ENCODE peak calls at places on chromosomes 11 and 22, in eight cellular contexts. V is ovary; J is PC-3; U is PC-9; H is colonic mucosa; P is gastrocnemius medialis; F is naive thymus-derived CD4-positive, alpha-beta T cell; G is mammary epithelial cell. O is an unnamed sample. For H3K4me1, the result is how much of the 10 kb centered on the place peaks cover.

GRCh38 chr11:31711137-31711536 is 100.0 kb downstream of the PAX6 start:
- DNase-seq in V (no peak), J (peak), U (no peak), H (no peak), P (no peak), F (no peak), G (peak), O (no peak)

GRCh38 chr22:27612075-27612474 is 189.5 kb downstream of the MN1 start:
- DNase-seq in V (no peak), J (no peak), U (no peak), H (no peak), P (no peak), F (no peak), G (no peak), O (no peak)

GRCh38 chr11:125404811-125405481 is 91.1 kb downstream of the FEZ1 start:
- DNase-seq in V (peak), J (peak), U (no peak), H (peak), P (peak), F (peak), G (peak), O (peak)

GRCh38 chr11:15889972-15890371 is 466.4 kb downstream of the SOX6 start:
- DNase-seq in V (no peak), J (no peak), U (no peak), H (no peak), P (no peak), F (no peak), G (no peak), O (no peak)

GRCh38 chr22:19068784-19069271 is 53.4 kb downstream of the DGCR2 start:
- DNase-seq in V (no peak), J (no peak), U (no peak), H (no peak), P (no peak), F (no peak), G (no peak), O (no peak)

GRCh38 chr22:47232197-47232596 is 469.7 kb downstream of the TBC1D22A start:
- DNase-seq in V (no peak), J (no peak), U (no peak), H (no peak), P (no peak), F (no peak), G (no peak), O (no peak)

GRCh38 chr11:16526947-16527346 is 170.6 kb upstream of the SOX6 start:
- DNase-seq in V (no peak), J (no peak), U (no peak), H (no peak), P (no peak), F (no peak), G (no peak), O (no peak)

GRCh38 chr11:73652046-73652730 is 5.8 kb downstream of the PLEKHB1 start:
- DNase-seq in V (no peak), J (peak), U (no peak), H (peak), P (no peak), F (no peak), G (peak), O (no peak)

GRCh38 chr22:21907638-21908522 is 40.4 kb upstream of the MAPK1 start:
- DNase-seq in V (no peak), J (no peak), U (no peak), H (no peak), P (no peak), F (no peak), G (no peak), O (no peak)

GRCh38 chr11:56950510-56950909 is 38.2 kb upstream of the OR5AK2 start:
- DNase-seq in V (no peak), J (peak), U (no peak), H (no peak), P (no peak), F (no peak), G (no peak), O (no peak)

GRCh38 chr11:78929092-78929905 is 354.6 kb upstream of the NARS2 start:
- DNase-seq in V (no peak), J (no peak), U (no peak), H (no peak), P (no peak), F (no peak), G (no peak), O (no peak)

GRCh38 chr11:9691865-9692264 is 28.0 kb downstream of the SWAP70 start:
- DNase-seq in V (no peak), J (peak), U (no peak), H (no peak), P (no peak), F (no peak), G (peak), O (no peak)

GRCh38 chr22:19933328-19934241 is 8.0 kb upstream of the COMT start:
- DNase-seq in V (no peak), J (no peak), U (no peak), H (no peak), P (no peak), F (no peak), G (no peak), O (no peak)

GRCh38 chr22:24483966-24484545 is 11.1 kb upstream of the UPB1 start:
- DNase-seq in V (no peak), J (no peak), U (no peak), H (no peak), P (no peak), F (no peak), G (no peak), O (no peak)

GRCh38 chr11:2375964-2376551 is 1.1 kb upstream of the CD81 start:
- DNase-seq in V (peak), J (no peak), U (no peak), H (peak), P (no peak), F (no peak), G (no peak), O (no peak)

GRCh38 chr11:110818032-110818687 is 105.9 kb upstream of the ARHGAP20 start:
- DNase-seq in V (no peak), J (peak), U (peak), H (no peak), P (no peak), F (no peak), G (peak), O (no peak)

GRCh38 chr22:27918351-27919221 is 470 bp downstream of the PITPNB start:
- DNase-seq in V (peak), J (peak), U (peak), H (peak), P (peak), F (peak), G (peak), O (peak)

GRCh38 chr22:35417606-35418005 is 17.7 kb downstream of the MCM5 start:
- DNase-seq in V (no peak), J (no peak), U (no peak), H (no peak), P (no peak), F (no peak), G (no peak), O (no peak)

GRCh38 chr11:89182773-89183172 is 5.1 kb downstream of the TYR start:
- DNase-seq in V (no peak), J (no peak), U (no peak), H (no peak), P (no peak), F (no peak), G (no peak), O (no peak)

GRCh38 chr11:70769521-70769920 is 371.2 kb downstream of the CTTN start:
- DNase-seq in V (no peak), J (no peak), U (no peak), H (no peak), P (no peak), F (no peak), G (no peak), O (no peak)

GRCh38 chr11:95443386-95443785 is 212.4 kb upstream of the SESN3 start:
- DNase-seq in V (no peak), J (no peak), U (no peak), H (no peak), P (no peak), F (no peak), G (no peak), O (peak)

GRCh38 chr22:32480238-32480637 is 5.6 kb downstream of the FBXO7 start:
- DNase-seq in V (no peak), J (no peak), U (no peak), H (no peak), P (no peak), F (no peak), G (no peak), O (no peak)

GRCh38 chr11:116651098-116651756 is 121.6 kb downstream of the BUD13 start:
- DNase-seq in V (no peak), J (no peak), U (no peak), H (no peak), P (no peak), F (no peak), G (no peak), O (no peak)

GRCh38 chr22:32764330-32765116 is 37.0 kb upstream of the TIMP3 start:
- DNase-seq in V (no peak), J (no peak), U (peak), H (peak), P (peak), F (no peak), G (peak), O (no peak)

GRCh38 chr22:40512426-40513136 is 123.9 kb downstream of the MRTFA start:
- DNase-seq in V (no peak), J (peak), U (peak), H (no peak), P (peak), F (no peak), G (peak), O (no peak)

GRCh38 chr22:39661842-39662676 is 91.5 kb downstream of the CACNA1I start:
- DNase-seq in V (no peak), J (no peak), U (no peak), H (peak), P (no peak), F (peak), G (peak), O (peak)

GRCh38 chr11:116725434-116726221 is 47.2 kb downstream of the BUD13 start:
- DNase-seq in V (no peak), J (no peak), U (no peak), H (no peak), P (peak), F (no peak), G (no peak), O (no peak)

GRCh38 chr11:128525411-128526243 is 61.7 kb downstream of the ETS1 start:
- DNase-seq in V (no peak), J (peak), U (peak), H (no peak), P (no peak), F (peak), G (peak), O (peak)

GRCh38 chr22:27752771-27753170 is 48.8 kb downstream of the MN1 start:
- DNase-seq in V (no peak), J (peak), U (peak), H (peak), P (peak), F (no peak), G (peak), O (no peak)

GRCh38 chr22:29887358-29887757 is 4.4 kb downstream of the MTMR3 start:
- DNase-seq in V (no peak), J (no peak), U (no peak), H (no peak), P (no peak), F (no peak), G (no peak), O (no peak)

GRCh38 chr22:29886601-29887000 is 3.6 kb downstream of the MTMR3 start:
- DNase-seq in V (no peak), J (no peak), U (no peak), H (no peak), P (no peak), F (no peak), G (no peak), O (no peak)

GRCh38 chr22:29883831-29884139 is 811 bp downstream of the MTMR3 start:
- DNase-seq in V (no peak), J (no peak), U (no peak), H (no peak), P (no peak), F (no peak), G (peak), O (no peak)

GRCh38 chr22:29883045-29883830 is at the start of gene MTMR3:
- DNase-seq in V (peak), J (peak), U (peak), H (peak), P (peak), F (peak), G (peak), O (peak)

GRCh38 chr22:29885610-29886009 is 2.6 kb downstream of the MTMR3 start:
- DNase-seq in V (no peak), J (no peak), U (no peak), H (no peak), P (no peak), F (no peak), G (no peak), O (no peak)
- H3K4me1 ChIP-seq in V (under half), J (under half), U (under half), H (under half), P (half or more), F (under half), G (under half), O (under half)

GRCh38 chr11:118287006-118287405 is 17.5 kb upstream of the CD3E start:
- DNase-seq in V (no peak), J (peak), U (peak), H (no peak), P (no peak), F (no peak), G (peak), O (no peak)

GRCh38 chr11:118291453-118291852 is 13.1 kb upstream of the CD3E start:
- DNase-seq in V (no peak), J (peak), U (no peak), H (no peak), P (no peak), F (no peak), G (peak), O (no peak)

GRCh38 chr11:118286545-118286944 is 18.0 kb upstream of the CD3E start:
- DNase-seq in V (no peak), J (no peak), U (no peak), H (no peak), P (no peak), F (no peak), G (no peak), O (no peak)

GRCh38 chr11:118290923-118291322 is 13.6 kb upstream of the CD3E start:
- DNase-seq in V (no peak), J (peak), U (peak), H (peak), P (no peak), F (peak), G (peak), O (peak)

GRCh38 chr11:118289411-118289810 is 15.1 kb upstream of the CD3E start:
- DNase-seq in V (no peak), J (no peak), U (no peak), H (no peak), P (no peak), F (no peak), G (no peak), O (no peak)
- H3K4me3 ChIP-seq in V (no peak), J (no peak), U (no peak), H (no peak), P (no peak), F (no peak), G (no peak), O (no peak)

DNA sequence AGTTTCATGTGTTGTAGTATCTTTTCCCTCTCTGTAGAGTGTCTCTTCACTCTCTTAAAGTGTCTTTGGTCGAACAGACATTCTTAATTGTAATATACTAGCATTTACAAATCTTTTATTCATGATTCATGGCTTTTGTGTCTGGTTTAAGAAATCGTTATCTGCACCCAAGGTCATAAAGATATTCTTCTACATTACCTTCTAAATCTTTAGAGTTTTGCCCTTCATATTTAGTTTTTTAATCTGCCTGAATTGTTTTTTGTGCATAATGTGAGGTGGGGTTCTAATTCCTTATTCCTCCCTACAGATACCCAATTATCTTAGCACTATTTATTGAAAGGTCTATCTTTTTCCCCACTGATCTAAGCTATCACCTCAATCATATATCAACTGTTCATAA is 9.0 kb upstream of the NNMT start:
- DNase-seq in V (no peak), J (no peak), U (no peak), H (no peak), P (no peak), F (no peak), G (no peak), O (no peak)
- H3K4me1 ChIP-seq in V (under half), J (half or more), U (under half), H (under half), P (under half), F (under half), G (under half), O (under half)

DNA sequence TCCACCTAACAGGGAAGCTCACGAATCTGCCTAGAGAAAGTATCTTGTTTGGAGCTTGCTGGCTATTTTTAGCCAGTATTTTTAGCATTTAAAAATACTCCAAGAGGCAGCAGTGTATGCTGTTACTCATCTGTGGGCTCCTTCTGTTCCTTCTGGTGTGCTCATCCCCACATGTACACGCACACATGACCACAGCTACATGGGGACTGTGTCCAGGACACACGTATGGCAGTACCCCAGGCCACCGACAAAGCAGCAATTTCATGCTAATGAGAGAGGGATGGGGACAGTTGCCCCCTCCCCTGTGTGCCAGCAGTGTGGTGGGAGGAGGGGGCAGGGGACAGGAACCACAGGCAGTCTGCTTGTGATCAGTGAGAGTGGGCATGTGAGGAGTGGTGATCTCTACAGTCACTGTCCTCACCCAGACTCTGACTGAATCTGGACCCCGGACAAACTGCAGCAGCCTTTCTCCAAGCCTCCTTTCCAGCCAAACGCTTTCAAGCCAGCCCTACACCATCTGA is 16.4 kb downstream of the USP2 start:
- DNase-seq in V (peak), J (no peak), U (no peak), H (no peak), P (peak), F (no peak), G (no peak), O (no peak)
- H3K4me3 ChIP-seq in V (no peak), J (no peak), U (no peak), H (no peak), P (peak), F (no peak), G (no peak), O (no peak)

GRCh38 chr22:23232094-23232905 is 52.0 kb downstream of the BCR start:
- DNase-seq in V (peak), J (no peak), U (no peak), H (no peak), P (no peak), F (no peak), G (no peak), O (no peak)

GRCh38 chr22:23233746-23234408 is 53.6 kb downstream of the BCR start:
- DNase-seq in V (no peak), J (peak), U (no peak), H (no peak), P (no peak), F (no peak), G (no peak), O (no peak)

GRCh38 chr22:23234409-23235161 is 54.3 kb downstream of the BCR start:
- DNase-seq in V (peak), J (no peak), U (no peak), H (no peak), P (no peak), F (no peak), G (no peak), O (no peak)

GRCh38 chr22:23231471-23232093 is 51.3 kb downstream of the BCR start:
- DNase-seq in V (peak), J (no peak), U (no peak), H (no peak), P (no peak), F (no peak), G (no peak), O (no peak)

GRCh38 chr22:23233084-23233501 is 52.8 kb downstream of the BCR start:
- DNase-seq in V (no peak), J (no peak), U (no peak), H (no peak), P (no peak), F (no peak), G (no peak), O (no peak)
- H3K4me1 ChIP-seq in V (under half), J (under half), U (under half), H (under half), P (under half), F (half or more), G (under half), O (under half)

DNA sequence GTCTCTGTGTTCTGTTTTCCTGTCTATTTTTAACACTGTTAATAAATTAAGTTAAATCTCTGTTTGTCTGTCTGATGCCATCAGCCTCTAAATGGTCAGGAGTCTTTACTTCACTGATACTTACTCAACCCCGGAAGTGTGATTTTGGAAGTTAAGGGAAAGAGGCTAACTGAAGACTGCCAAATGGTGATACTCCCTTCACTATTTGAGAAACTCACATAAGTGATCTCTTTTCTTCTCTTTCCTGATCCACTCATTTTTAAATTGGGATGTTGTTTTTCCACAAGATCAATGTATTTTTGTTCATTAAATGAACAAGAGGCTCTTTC is 389 bp upstream of the CASP12 start:
- DNase-seq in V (no peak), J (no peak), U (no peak), H (no peak), P (no peak), F (no peak), G (no peak), O (no peak)
- H3K4me3 ChIP-seq in V (peak), J (no peak), U (no peak), H (no peak), P (peak), F (peak), G (no peak), O (peak)

DNA sequence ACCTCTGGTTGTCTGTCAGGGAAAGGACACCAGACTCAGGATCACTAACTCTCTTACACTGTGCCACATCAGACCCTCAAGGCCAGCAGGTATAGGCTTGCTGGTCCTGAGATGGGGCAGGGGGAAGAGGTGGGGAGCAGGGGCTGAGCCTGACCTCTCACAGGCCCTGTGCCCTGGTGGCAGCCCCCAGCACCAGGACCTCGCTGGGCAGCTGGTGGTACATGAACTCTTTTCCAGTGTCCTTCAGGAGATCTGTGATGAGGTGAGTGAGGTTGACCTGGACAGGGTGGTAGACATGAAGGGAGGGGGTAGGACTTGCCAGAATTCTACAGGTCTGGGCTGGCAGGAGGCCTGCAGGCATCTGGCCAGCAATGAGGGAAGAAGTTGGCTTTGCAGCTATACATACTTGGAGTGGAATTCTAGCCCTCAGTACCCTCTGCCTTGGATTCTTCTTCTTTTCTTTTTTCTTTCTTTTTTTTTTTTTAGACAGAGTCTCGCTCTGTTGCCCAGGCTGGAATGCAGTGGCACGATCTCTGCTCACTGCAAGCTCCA is 1.4 kb downstream of the NUDT22 start:
- DNase-seq in V (peak), J (peak), U (no peak), H (peak), P (no peak), F (no peak), G (peak), O (no peak)
- H3K4me1 ChIP-seq in V (under half), J (under half), U (under half), H (under half), P (under half), F (under half), G (half or more), O (half or more)